ENCODE peak calls at places on chromosomes 16 and 17, in five cellular contexts. N, A, V, U and T are unnamed samples.

GRCh38 chr16:56990407-56991286 is 1.3 kb downstream of the NLRC5 start:
- DNase-seq in N (no peak), A (no peak), V (no peak), U (no peak), T (no peak)

GRCh38 chr17:57982452-57983170 is 5.4 kb downstream of the VEZF1 start:
- DNase-seq in N (no peak), A (no peak), V (no peak), U (no peak), T (no peak)

GRCh38 chr17:76926237-76926866 is 58.1 kb downstream of the MGAT5B start:
- DNase-seq in N (no peak), A (no peak), V (no peak), U (no peak), T (no peak)

GRCh38 chr17:20114466-20114865 is 105.3 kb downstream of the SPECC1 start:
- DNase-seq in N (no peak), A (no peak), V (no peak), U (no peak), T (no peak)

GRCh38 chr16:50093607-50094570 is 28.1 kb downstream of the HEATR3 start:
- DNase-seq in N (no peak), A (no peak), V (no peak), U (no peak), T (no peak)

GRCh38 chr17:75457047-75457654 is 716 bp downstream of the TMEM94 start:
- DNase-seq in N (peak; percentile 60), A (no peak), V (peak; percentile 67), U (no peak), T (no peak)

GRCh38 chr16:68369697-68370096 is 58.9 kb downstream of the PRMT7 start:
- DNase-seq in N (no peak), A (no peak), V (no peak), U (peak; percentile 75), T (no peak)

GRCh38 chr16:5917436-5917835 is 819.8 kb upstream of the EEF2KMT start:
- DNase-seq in N (no peak), A (no peak), V (no peak), U (no peak), T (no peak)

GRCh38 chr17:13510062-13510461 is 91.7 kb downstream of the HS3ST3A1 start:
- DNase-seq in N (peak; percentile 70), A (no peak), V (no peak), U (no peak), T (no peak)

GRCh38 chr16:70410736-70411135 is 28.2 kb downstream of the ST3GAL2 start:
- DNase-seq in N (no peak), A (no peak), V (no peak), U (no peak), T (no peak)

GRCh38 chr17:78559749-78560368 is 17.3 kb downstream of the DNAH17 start:
- DNase-seq in N (peak; percentile 62), A (no peak), V (peak; percentile 78), U (no peak), T (peak; percentile 10)

GRCh38 chr16:88926374-88926990 is 50.5 kb downstream of the CBFA2T3 start:
- DNase-seq in N (no peak), A (peak; percentile 28), V (no peak), U (no peak), T (no peak)

GRCh38 chr16:13680021-13680672 is 239.8 kb upstream of the ERCC4 start:
- DNase-seq in N (no peak), A (no peak), V (no peak), U (no peak), T (no peak)

GRCh38 chr16:47774661-47775060 is 313.5 kb downstream of the PHKB start:
- DNase-seq in N (no peak), A (peak; percentile 67), V (peak; percentile 52), U (no peak), T (peak; percentile 47)

GRCh38 chr17:33267279-33267790 is 25.8 kb downstream of the ASIC2 start:
- DNase-seq in N (no peak), A (no peak), V (no peak), U (no peak), T (no peak)

GRCh38 chr17:56171186-56171959 is 18.1 kb downstream of the ANKFN1 start:
- DNase-seq in N (no peak), A (no peak), V (no peak), U (no peak), T (no peak)

GRCh38 chr16:56330476-56330875 is 94.9 kb downstream of the AMFR start:
- DNase-seq in N (no peak), A (no peak), V (no peak), U (no peak), T (no peak)

GRCh38 chr17:53806473-53806872 is 16.3 kb upstream of the KIF2B start:
- DNase-seq in N (no peak), A (no peak), V (no peak), U (no peak), T (no peak)

GRCh38 chr17:22277595-22277994 is 585.3 kb downstream of the KCNJ18 start:
- DNase-seq in N (no peak), A (no peak), V (no peak), U (no peak), T (no peak)

GRCh38 chr16:50007744-50008143 is 17.3 kb upstream of the CNEP1R1 start:
- DNase-seq in N (no peak), A (no peak), V (no peak), U (no peak), T (no peak)

GRCh38 chr17:67491009-67491677 is 114.1 kb downstream of the PITPNC1 start:
- DNase-seq in N (no peak), A (peak; percentile 19), V (peak; percentile 47), U (no peak), T (peak; percentile 62)

GRCh38 chr17:74541176-74542111 is 4.5 kb downstream of the CD300C start:
- DNase-seq in N (no peak), A (no peak), V (no peak), U (no peak), T (no peak)

GRCh38 chr17:76727745-76728456 is 1.3 kb downstream of the METTL23 start:
- DNase-seq in N (no peak), A (no peak), V (no peak), U (peak; percentile 31), T (no peak)

GRCh38 chr16:28317040-28317880 is 24.9 kb downstream of the SBK1 start:
- DNase-seq in N (peak; percentile 81), A (peak; percentile 42), V (peak; percentile 84), U (no peak), T (no peak)

GRCh38 chr17:38967290-38967738 is at the start of gene FBXO47:
- DNase-seq in N (peak; percentile 23), A (peak; percentile 21), V (peak; percentile 96), U (no peak), T (peak; percentile 92)

GRCh38 chr17:7313890-7314718 is 1.1 kb downstream of the GPS2 start:
- DNase-seq in N (no peak), A (no peak), V (no peak), U (no peak), T (no peak)

GRCh38 chr16:74771656-74772315 is 2.8 kb downstream of the FA2H start:
- DNase-seq in N (no peak), A (no peak), V (no peak), U (peak; percentile 63), T (no peak)

GRCh38 chr17:78051186-78051972 is 77.2 kb downstream of the TMC6 start:
- DNase-seq in N (no peak), A (no peak), V (no peak), U (no peak), T (no peak)

GRCh38 chr16:69397821-69398521 is 12.2 kb upstream of the TERF2 start:
- DNase-seq in N (no peak), A (peak; percentile 87), V (peak; percentile 53), U (peak; percentile 19), T (peak; percentile 64)

GRCh38 chr16:50102046-50102756 is 36.4 kb downstream of the HEATR3 start:
- DNase-seq in N (no peak), A (no peak), V (no peak), U (no peak), T (no peak)

DNA sequence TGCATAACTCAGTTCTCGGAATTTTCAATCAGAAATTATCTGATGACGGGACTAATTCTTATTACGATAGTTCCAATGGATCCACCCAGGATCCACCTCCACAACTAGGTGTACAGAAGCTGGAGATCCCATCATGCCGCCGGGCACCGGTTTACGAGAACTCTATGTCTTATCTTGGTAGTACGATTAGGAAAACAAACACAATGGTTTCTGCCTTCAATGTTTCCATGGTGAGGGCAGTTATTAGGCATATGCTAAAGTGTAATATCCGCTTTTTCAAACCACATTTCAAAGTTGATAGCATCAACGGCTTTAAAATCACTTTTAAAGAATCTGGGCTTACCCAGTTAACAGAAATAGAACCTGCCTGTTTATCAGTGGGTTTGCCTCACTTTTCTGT is 705.7 kb downstream of the MAF start:
- DNase-seq in N (no peak), A (no peak), V (no peak), U (no peak), T (no peak)
- TF ChIP-seq ATF2 in N (no peak), A (no peak), V (no peak), U (no peak), T (no peak)

GRCh38 chr17:5971969-5972368 is 98.2 kb upstream of the WSCD1 start:
- DNase-seq in N (no peak), A (peak; percentile 29), V (no peak), U (no peak), T (no peak)

GRCh38 chr17:5978496-5978895 is 91.7 kb upstream of the WSCD1 start:
- DNase-seq in N (no peak), A (no peak), V (no peak), U (no peak), T (no peak)

GRCh38 chr17:5973410-5973809 is 96.8 kb upstream of the WSCD1 start:
- DNase-seq in N (no peak), A (no peak), V (no peak), U (no peak), T (no peak)

DNA sequence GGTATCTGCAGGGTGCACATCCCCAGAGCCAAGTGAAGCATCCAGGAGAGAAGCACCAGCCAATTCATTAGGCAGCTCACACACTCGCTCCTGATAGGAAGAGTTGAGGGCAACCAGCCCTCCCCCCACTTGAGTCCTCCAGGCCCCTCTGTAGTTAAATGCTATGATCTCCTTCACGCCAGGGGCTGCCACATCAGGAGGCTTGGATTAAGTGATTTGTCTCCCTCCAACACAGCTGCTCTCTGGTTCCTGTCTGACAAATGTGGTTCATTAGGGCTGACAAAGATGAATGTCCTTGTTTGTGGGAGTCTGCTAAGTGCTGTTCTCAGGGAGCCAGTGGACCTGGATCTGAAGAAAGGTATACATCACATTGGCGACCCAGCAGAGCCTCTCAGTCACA is 94.5 kb upstream of the WSCD1 start:
- DNase-seq in N (no peak), A (no peak), V (no peak), U (no peak), T (no peak)
- TF ChIP-seq ATF2 in N (no peak), A (no peak), V (no peak), U (no peak), T (no peak)

GRCh38 chr17:42275527-42276358 is 448 bp downstream of the STAT5B start:
- DNase-seq in N (peak; percentile 47), A (no peak), V (peak; percentile 29), U (no peak), T (no peak)
- TF ChIP-seq ATF2 in N (no peak), A (no peak), V (no peak), U (no peak), T (no peak)

GRCh38 chr16:23949630-23950290 is 114.0 kb downstream of the PRKCB start:
- DNase-seq in N (no peak), A (no peak), V (no peak), U (peak; percentile 28), T (no peak)
- TF ChIP-seq ATF2 in N (no peak), A (no peak), V (no peak), U (no peak), T (no peak)